ENCODE peak calls at places on chromosomes 6 and 20, in eight cellular contexts. X is H1, M is mucosa of descending colon, V is ovary, I is thoracic aorta, E is cardiac fibroblast, K is IMR-90, J is Peyer's patch. C is an unnamed sample.
A peak's percentile ranks its signal among the peaks of the same experiment; 100 is the strongest.

GRCh38 chr6:138107752-138108592 is 753 bp upstream of the PERP start:
- DNase-seq in X (no peak), M (peak; percentile 89), V (no peak), I (no peak), E (no peak), K (no peak), J (peak; percentile 91), C (no peak)

GRCh38 chr20:23058240-23058639 is 8.8 kb upstream of the THBD start:
- DNase-seq in X (no peak), M (no peak), V (no peak), I (no peak), E (no peak), K (no peak), J (no peak), C (no peak)

GRCh38 chr20:14189794-14190402 is 147.5 kb downstream of the FLRT3 start:
- DNase-seq in X (no peak), M (no peak), V (no peak), I (no peak), E (peak; percentile 37), K (peak; percentile 62), J (no peak), C (no peak)

GRCh38 chr6:225121-225721 is 67.1 kb upstream of the DUSP22 start:
- DNase-seq in X (no peak), M (no peak), V (no peak), I (no peak), E (peak; percentile 15), K (no peak), J (peak; percentile 56), C (no peak)

GRCh38 chr20:9375221-9375681 is 139.1 kb upstream of the LAMP5 start:
- DNase-seq in X (no peak), M (no peak), V (no peak), I (no peak), E (no peak), K (peak; percentile 71), J (no peak), C (no peak)

GRCh38 chr6:119334535-119335264 is 14.9 kb downstream of the MAN1A1 start:
- DNase-seq in X (no peak), M (no peak), V (no peak), I (no peak), E (peak; percentile 34), K (no peak), J (no peak), C (no peak)

GRCh38 chr20:51688600-51688999 is 79.6 kb downstream of the ATP9A start:
- DNase-seq in X (no peak), M (no peak), V (no peak), I (no peak), E (no peak), K (no peak), J (no peak), C (no peak)

GRCh38 chr6:165178056-165178455 is 131.3 kb downstream of the C6orf118 start:
- DNase-seq in X (no peak), M (no peak), V (no peak), I (no peak), E (peak; percentile 61), K (no peak), J (no peak), C (no peak)

GRCh38 chr6:134307870-134308269 is 10.0 kb downstream of the SGK1 start:
- DNase-seq in X (no peak), M (no peak), V (no peak), I (no peak), E (peak; percentile 23), K (no peak), J (no peak), C (no peak)

GRCh38 chr6:158854214-158855101 is 35.3 kb upstream of the EZR start:
- DNase-seq in X (no peak), M (no peak), V (no peak), I (no peak), E (peak; percentile 23), K (peak; percentile 83), J (no peak), C (no peak)

GRCh38 chr6:33964387-33964786 is 160.6 kb upstream of the MLN start:
- DNase-seq in X (no peak), M (no peak), V (no peak), I (no peak), E (no peak), K (no peak), J (no peak), C (no peak)

GRCh38 chr6:445571-446417 is 54.2 kb downstream of the IRF4 start:
- DNase-seq in X (no peak), M (no peak), V (no peak), I (no peak), E (no peak), K (no peak), J (peak; percentile 42), C (no peak)

GRCh38 chr20:61938839-61939690 is 126.6 kb downstream of the TAF4 start:
- DNase-seq in X (peak; percentile 43), M (peak; percentile 33), V (no peak), I (no peak), E (no peak), K (no peak), J (no peak), C (no peak)

GRCh38 chr6:30483677-30484279 is 5.5 kb upstream of the HLA-E start:
- DNase-seq in X (no peak), M (no peak), V (no peak), I (no peak), E (peak; percentile 88), K (peak; percentile 74), J (peak; percentile 74), C (no peak)

DNA sequence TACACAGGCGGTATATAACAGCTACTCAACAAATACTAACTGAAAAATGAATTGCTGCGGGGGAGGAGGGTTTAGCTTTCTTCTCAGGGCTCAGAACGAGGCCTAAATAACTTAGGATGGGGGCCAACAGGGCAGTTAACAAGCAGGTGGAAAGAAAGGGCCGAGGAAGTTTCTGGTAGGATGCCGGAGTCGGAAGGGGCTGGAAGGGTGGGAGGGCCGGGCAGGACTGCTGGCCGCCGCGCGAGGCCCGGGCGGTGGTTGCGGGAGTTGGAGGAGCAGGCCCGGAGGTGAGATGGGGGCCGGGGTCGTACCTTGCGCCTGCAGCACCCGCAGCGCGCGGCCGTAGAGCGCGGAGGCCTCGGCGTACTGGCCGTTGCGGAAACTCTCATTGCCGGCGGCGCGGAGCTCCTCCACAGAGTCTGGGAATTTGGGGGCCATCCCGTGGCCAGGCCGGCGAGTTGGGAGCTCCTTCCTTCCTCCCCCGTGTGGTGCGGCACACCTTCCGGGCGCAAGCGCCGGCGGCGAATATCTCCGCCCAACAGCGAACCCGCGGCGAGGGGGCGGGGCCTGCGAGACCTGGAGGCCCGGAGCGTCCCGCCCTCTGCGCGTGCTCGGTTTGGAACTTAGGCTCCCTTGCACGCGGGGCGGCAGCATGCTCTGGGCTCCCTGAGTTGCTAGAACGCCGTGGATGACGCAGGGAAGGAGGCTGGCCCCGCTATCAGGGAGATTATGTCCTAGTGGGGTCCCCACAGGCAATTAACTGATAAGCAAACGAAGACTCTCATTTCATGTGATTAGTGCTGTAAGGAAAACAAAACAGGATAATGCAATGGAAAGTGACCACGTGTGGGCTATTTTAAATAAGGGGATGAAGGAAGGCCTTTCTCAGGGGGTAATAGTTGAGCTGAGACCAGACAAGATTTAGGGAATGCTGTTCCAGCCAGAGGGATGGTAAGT is at the start of gene TOMM34:
- DNase-seq in X (peak; percentile 97), M (peak; percentile 97), V (peak; percentile 95), I (peak; percentile 82), E (peak; percentile 91), K (peak; percentile 90), J (peak; percentile 98), C (peak; percentile 91)
- TF ChIP-seq CTCF in X (no peak), M (no peak), V (no peak), I (peak; percentile 11), E (no peak), K (no peak), J (no peak), C (peak; percentile 36)

DNA sequence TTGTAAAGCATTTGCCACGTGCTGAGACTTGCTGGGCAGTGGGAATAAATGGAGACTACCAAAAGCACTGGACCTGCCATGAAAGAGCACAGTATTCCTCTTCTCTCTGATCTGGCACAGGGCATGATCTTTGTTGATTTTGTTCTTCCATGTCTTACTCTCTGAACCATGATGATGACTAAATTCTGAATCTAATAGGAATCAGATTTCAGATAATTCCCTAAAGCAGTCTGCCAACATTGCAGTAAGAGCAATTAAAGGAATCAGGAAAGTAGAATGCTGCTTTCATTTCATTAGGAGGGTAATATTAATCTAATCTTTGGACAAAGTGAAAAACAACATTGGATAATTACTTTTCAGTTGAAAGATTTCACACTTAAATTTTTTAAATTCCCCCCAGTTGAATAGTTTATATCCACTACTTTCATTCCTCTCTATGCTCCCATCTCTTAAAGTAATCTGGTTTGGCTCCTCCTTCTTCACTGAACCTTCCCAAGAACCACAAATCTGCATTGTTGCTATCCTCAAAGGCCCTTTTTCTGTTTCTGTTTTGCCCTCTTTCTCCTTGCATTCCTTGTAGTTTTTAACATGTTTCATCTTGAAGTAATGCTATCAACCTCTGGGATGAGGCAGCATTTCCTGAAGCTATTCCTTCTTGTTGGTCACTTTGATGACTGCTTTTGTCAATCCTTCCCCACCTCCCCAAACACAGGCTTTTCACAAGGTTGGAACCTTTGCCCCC is 243.2 kb upstream of the TENT5A start:
- DNase-seq in X (no peak), M (no peak), V (no peak), I (no peak), E (peak; percentile 47), K (peak; percentile 48), J (no peak), C (no peak)
- H3K4me3 ChIP-seq in X (no peak overlapping the region), M (no peak overlapping the region), V (no peak overlapping the region), I (no peak overlapping the region), E (no peak overlapping the region), K (no peak overlapping the region), J (no peak overlapping the region), C (no peak overlapping the region)

DNA sequence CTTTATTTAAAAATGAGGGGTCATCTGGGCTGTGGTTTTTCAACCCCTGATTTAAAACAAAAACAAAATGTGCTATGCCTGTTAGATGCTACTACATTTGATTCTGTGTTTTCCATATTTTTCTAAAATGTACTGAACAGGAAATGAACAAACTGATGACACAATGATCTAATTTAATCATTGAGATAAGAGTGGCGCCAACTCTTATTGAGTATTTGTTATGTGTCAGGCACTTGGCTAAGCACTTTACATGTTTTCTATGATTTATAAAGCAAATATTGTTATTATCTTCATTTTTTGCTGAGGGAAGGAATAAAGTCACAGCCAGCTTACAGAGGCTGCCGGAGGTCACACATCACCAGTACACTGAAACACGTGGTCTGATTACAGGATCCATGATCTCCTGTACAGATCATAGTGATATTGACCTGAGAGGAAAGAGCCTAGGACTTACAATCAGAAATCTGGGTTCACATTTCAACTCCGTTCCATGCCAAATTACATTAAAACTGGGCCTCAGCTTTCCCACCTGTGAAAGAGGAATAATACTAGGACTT is 166.7 kb downstream of the ESR1 start:
- DNase-seq in X (no peak), M (no peak), V (no peak), I (no peak), E (peak; percentile 2), K (no peak), J (no peak), C (no peak)
- TF ChIP-seq CTCF in X (no peak), M (no peak), V (no peak), I (no peak), E (no peak), K (no peak), J (no peak), C (no peak)

DNA sequence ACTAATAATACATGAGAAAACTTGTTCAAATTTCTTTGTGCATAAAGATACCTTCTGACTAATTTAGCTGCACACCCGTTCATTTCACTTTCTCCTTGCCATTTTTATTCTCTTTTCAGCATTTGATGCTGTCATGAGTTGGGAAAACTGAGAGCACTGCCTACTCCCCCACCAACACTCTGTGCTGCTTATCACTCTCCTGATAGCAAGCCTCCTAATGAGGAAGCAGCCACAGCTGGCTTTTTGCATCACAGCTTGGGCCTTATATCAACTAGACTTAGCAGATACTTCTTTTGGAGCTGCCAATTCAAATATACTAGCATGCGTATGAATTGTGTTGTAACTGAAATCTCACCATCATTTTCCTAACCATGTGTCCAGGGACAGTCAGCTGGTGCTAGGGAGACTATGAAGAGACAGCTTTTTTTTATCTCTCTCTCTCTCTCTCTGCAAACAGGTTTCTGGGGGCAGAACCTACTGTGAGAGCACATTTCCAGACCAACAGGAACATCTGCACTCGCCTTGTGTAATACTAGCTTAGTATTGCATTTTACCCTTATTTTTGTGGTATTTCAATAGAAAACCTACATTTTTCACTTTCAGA is 699.0 kb downstream of the KHDRBS2 start:
- DNase-seq in X (no peak), M (no peak), V (no peak), I (no peak), E (no peak), K (no peak), J (no peak), C (no peak)
- H3K4me3 ChIP-seq in X (no peak overlapping the region), M (no peak overlapping the region), V (no peak overlapping the region), I (no peak overlapping the region), E (no peak overlapping the region), K (no peak overlapping the region), J (no peak overlapping the region), C (no peak overlapping the region)